ENCODE peak calls at places on chromosomes 16 and 17, in eight cellular contexts. E is psoas muscle; P is cardiac fibroblast; B is aorta; M is astrocyte of the cerebellum; F is fibroblast of pulmonary artery; Y is choroid plexus epithelial cell; G is effector memory CD4-positive, alpha-beta T cell. U is an unnamed sample.

GRCh38 chr17:79691931-79692330 is 38.8 kb upstream of the ENPP7 start:
- DNase-seq in E (no peak), P (no peak), B (no peak), M (no peak), F (no peak), Y (no peak), G (no peak), U (no peak)

GRCh38 chr17:63070031-63070430 is 104.0 kb downstream of the TANC2 start:
- DNase-seq in E (no peak), P (peak), B (no peak), M (no peak), F (no peak), Y (peak), G (no peak), U (no peak)

GRCh38 chr16:89575247-89576172 is at the start of gene CPNE7:
- DNase-seq in E (peak), P (no peak), B (no peak), M (no peak), F (no peak), Y (no peak), G (no peak), U (no peak)

GRCh38 chr17:61511480-61512182 is 59.4 kb downstream of the TBX4 start:
- DNase-seq in E (no peak), P (no peak), B (no peak), M (no peak), F (no peak), Y (peak), G (no peak), U (no peak)

GRCh38 chr16:50602531-50603205 is 54.5 kb downstream of the NKD1 start:
- DNase-seq in E (no peak), P (no peak), B (peak), M (no peak), F (no peak), Y (no peak), G (peak), U (no peak)

GRCh38 chr17:77304746-77305473 is 164.1 kb downstream of the SEC14L1 start:
- DNase-seq in E (no peak), P (no peak), B (no peak), M (no peak), F (no peak), Y (peak), G (no peak), U (no peak)

GRCh38 chr16:73778872-73779271 is 517.7 kb upstream of the PSMD7 start:
- DNase-seq in E (no peak), P (no peak), B (no peak), M (no peak), F (no peak), Y (no peak), G (no peak), U (no peak)

GRCh38 chr17:15290605-15291004 is 25.5 kb upstream of the PMP22 start:
- DNase-seq in E (no peak), P (peak), B (no peak), M (no peak), F (no peak), Y (no peak), G (no peak), U (no peak)

GRCh38 chr17:69809331-69809730 is 265.7 kb upstream of the KCNJ16 start:
- DNase-seq in E (no peak), P (peak), B (no peak), M (no peak), F (no peak), Y (peak), G (no peak), U (no peak)

GRCh38 chr17:32523017-32523680 is 36.4 kb downstream of the CDK5R1 start:
- DNase-seq in E (no peak), P (no peak), B (no peak), M (no peak), F (no peak), Y (no peak), G (no peak), U (no peak)

GRCh38 chr17:7022791-7023571 is at the start of gene BCL6B:
- DNase-seq in E (no peak), P (no peak), B (peak), M (no peak), F (no peak), Y (no peak), G (no peak), U (peak)

GRCh38 chr16:50644730-50645129 is 36.4 kb downstream of the SNX20 start:
- DNase-seq in E (no peak), P (peak), B (no peak), M (no peak), F (peak), Y (peak), G (no peak), U (no peak)

GRCh38 chr16:20020976-20021375 is 52.7 kb downstream of the GPR139 start:
- DNase-seq in E (no peak), P (no peak), B (no peak), M (no peak), F (no peak), Y (no peak), G (no peak), U (no peak)

GRCh38 chr16:89157778-89158177 is 13.8 kb upstream of the CDH15 start:
- DNase-seq in E (no peak), P (no peak), B (no peak), M (no peak), F (no peak), Y (no peak), G (no peak), U (no peak)

GRCh38 chr17:20046629-20047028 is 37.5 kb downstream of the SPECC1 start:
- DNase-seq in E (no peak), P (no peak), B (no peak), M (no peak), F (no peak), Y (no peak), G (no peak), U (no peak)

GRCh38 chr16:47925811-47926460 is 229.9 kb downstream of the ABCC12 start:
- DNase-seq in E (no peak), P (peak), B (no peak), M (no peak), F (no peak), Y (no peak), G (no peak), U (no peak)

GRCh38 chr17:65723356-65723928 is 162.0 kb upstream of the AXIN2 start:
- DNase-seq in E (no peak), P (peak), B (no peak), M (no peak), F (peak), Y (peak), G (no peak), U (no peak)

GRCh38 chr16:56710181-56710737 is 19.7 kb upstream of the NUP93 start:
- DNase-seq in E (no peak), P (no peak), B (no peak), M (no peak), F (no peak), Y (no peak), G (no peak), U (no peak)

GRCh38 chr16:9597967-9598730 is 506.7 kb downstream of the HAPSTR1 start:
- DNase-seq in E (no peak), P (no peak), B (no peak), M (no peak), F (no peak), Y (no peak), G (no peak), U (no peak)

GRCh38 chr17:9239821-9240658 is 218.7 kb downstream of the NTN1 start:
- DNase-seq in E (peak), P (peak), B (peak), M (no peak), F (peak), Y (peak), G (peak), U (peak)

GRCh38 chr17:31788571-31788946 is 70.5 kb downstream of the COPRS start:
- DNase-seq in E (no peak), P (no peak), B (no peak), M (no peak), F (no peak), Y (no peak), G (no peak), U (no peak)

GRCh38 chr16:11877374-11877773 is 26.0 kb upstream of the RSL1D1 start:
- DNase-seq in E (no peak), P (peak), B (no peak), M (no peak), F (peak), Y (peak), G (no peak), U (no peak)

GRCh38 chr16:89014611-89015230 is 37.7 kb upstream of the CBFA2T3 start:
- DNase-seq in E (no peak), P (no peak), B (no peak), M (no peak), F (no peak), Y (no peak), G (no peak), U (no peak)

GRCh38 chr17:13728751-13729150 is 127.0 kb upstream of the HS3ST3A1 start:
- DNase-seq in E (no peak), P (peak), B (no peak), M (no peak), F (no peak), Y (no peak), G (no peak), U (no peak)

GRCh38 chr16:50719401-50720337 is 22.2 kb upstream of the CYLD start:
- DNase-seq in E (no peak), P (no peak), B (no peak), M (no peak), F (no peak), Y (no peak), G (no peak), U (no peak)

GRCh38 chr16:17258848-17259713 is 211.7 kb downstream of the XYLT1 start:
- DNase-seq in E (no peak), P (no peak), B (no peak), M (no peak), F (no peak), Y (no peak), G (no peak), U (no peak)

GRCh38 chr16:15996432-15997109 is 47.2 kb downstream of the ABCC1 start:
- DNase-seq in E (peak), P (peak), B (peak), M (peak), F (peak), Y (peak), G (no peak), U (no peak)

DNA sequence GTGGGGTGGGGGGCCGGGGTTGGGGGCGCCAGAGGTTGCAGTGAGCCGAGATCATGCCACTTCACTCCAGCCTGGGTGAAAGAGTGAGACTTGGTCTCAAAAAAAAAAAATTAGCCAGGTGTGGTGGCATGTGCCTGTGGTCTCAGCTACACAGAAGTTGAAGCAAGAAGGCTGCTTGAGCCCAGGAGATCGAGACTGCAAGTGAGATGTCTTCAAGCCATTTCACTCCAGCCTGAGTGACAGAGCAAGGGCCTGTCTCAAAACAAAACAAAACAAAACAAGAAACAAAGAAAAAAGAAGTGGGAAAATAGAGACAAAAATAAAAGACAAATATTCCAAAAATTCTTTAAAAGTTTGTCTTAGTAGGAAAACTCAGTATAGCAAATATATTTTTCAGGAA is 135.1 kb upstream of the CORO6 start:
- DNase-seq in E (no peak), P (no peak), B (no peak), M (no peak), F (no peak), Y (no peak), G (no peak), U (no peak)
- H3K4me3 ChIP-seq in E (peak), P (no peak), B (no peak), M (no peak), F (no peak), Y (no peak), G (no peak), U (no peak)

GRCh38 chr17:82297804-82298537 is 19.4 kb downstream of the CD7 start:
- DNase-seq in E (peak), P (peak), B (peak), M (peak), F (peak), Y (peak), G (peak), U (peak)

GRCh38 chr17:82300228-82300627 is 17.2 kb downstream of the CD7 start:
- DNase-seq in E (no peak), P (no peak), B (no peak), M (no peak), F (no peak), Y (no peak), G (no peak), U (no peak)

GRCh38 chr17:82297280-82297803 is 20.1 kb downstream of the CD7 start:
- DNase-seq in E (peak), P (peak), B (peak), M (peak), F (peak), Y (peak), G (peak), U (peak)

GRCh38 chr17:82299452-82299851 is 18.0 kb downstream of the CD7 start:
- DNase-seq in E (no peak), P (no peak), B (no peak), M (no peak), F (no peak), Y (no peak), G (no peak), U (no peak)

DNA sequence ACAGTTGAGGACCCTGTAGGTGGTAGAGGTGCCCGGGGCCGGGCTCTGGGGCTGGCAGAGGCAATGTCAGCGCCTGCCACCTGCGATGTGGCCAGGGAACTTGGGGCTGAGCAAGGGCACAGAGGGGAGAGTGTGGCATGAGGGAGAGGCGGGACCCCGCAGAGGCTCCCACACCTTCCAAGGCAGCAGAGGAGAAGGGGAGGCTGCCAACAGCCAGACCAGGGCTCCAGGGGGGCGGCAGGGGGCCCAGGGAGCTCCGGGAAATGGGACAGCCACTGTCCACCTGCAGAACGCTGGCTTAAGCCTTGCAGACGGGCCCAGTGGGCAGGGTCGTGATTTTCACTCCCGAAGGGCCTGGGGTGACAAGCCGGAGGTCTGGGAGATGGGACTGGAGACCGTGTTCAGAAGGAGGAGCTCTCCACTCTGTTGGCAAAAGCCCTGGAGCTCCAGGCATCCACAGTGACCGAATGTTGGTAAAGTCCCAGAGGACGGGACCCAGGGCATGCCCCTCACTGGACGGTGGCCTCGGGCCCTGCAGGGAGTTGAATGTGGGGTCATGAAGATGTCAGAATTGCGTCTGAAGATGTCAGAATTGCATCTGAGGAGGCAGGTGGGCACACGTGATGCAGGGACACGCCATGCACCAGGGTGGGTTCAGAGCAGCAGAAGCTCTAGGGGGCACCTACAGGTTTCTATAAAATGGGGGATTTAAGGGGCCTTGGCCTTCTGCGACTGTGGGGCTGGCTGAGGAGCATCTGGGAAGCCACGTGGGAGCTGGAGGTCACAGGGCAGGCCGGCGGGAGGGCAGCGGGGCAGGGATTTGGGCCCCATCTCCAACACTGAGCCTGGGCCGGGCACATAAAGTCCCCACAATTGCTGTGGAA is 18.6 kb downstream of the CD7 start:
- DNase-seq in E (no peak), P (no peak), B (peak), M (no peak), F (no peak), Y (no peak), G (no peak), U (no peak)
- H3K4me3 ChIP-seq in E (peak), P (no peak), B (no peak), M (peak), F (peak), Y (peak), G (peak), U (no peak)

GRCh38 chr16:68088130-68088972 is 3.2 kb downstream of the NFATC3 start:
- DNase-seq in E (no peak), P (no peak), B (no peak), M (no peak), F (no peak), Y (no peak), G (no peak), U (no peak)
- H3K4me3 ChIP-seq in E (peak), P (no peak), B (no peak), M (no peak), F (no peak), Y (no peak), G (no peak), U (no peak)

GRCh38 chr17:35726609-35727460 is 4.6 kb upstream of the RASL10B start:
- DNase-seq in E (peak), P (peak), B (peak), M (peak), F (peak), Y (peak), G (no peak), U (peak)
- H3K4me3 ChIP-seq in E (no peak), P (no peak), B (no peak), M (no peak), F (no peak), Y (no peak), G (no peak), U (no peak)

GRCh38 chr17:72360386-72360940 is 239.6 kb downstream of the SOX9 start:
- DNase-seq in E (no peak), P (no peak), B (no peak), M (no peak), F (no peak), Y (no peak), G (no peak), U (no peak)
- H3K4me3 ChIP-seq in E (no peak), P (no peak), B (no peak), M (no peak), F (no peak), Y (no peak), G (no peak), U (no peak)

GRCh38 chr16:651844-652243 is 2.7 kb downstream of the WDR90 start:
- DNase-seq in E (no peak), P (no peak), B (no peak), M (no peak), F (no peak), Y (no peak), G (no peak), U (no peak)

GRCh38 chr16:647173-647902 is 1.8 kb upstream of the WDR90 start:
- DNase-seq in E (no peak), P (no peak), B (no peak), M (no peak), F (no peak), Y (no peak), G (no peak), U (no peak)

GRCh38 chr16:648071-648785 is 937 bp upstream of the WDR90 start:
- DNase-seq in E (no peak), P (peak), B (no peak), M (no peak), F (peak), Y (peak), G (no peak), U (no peak)

GRCh38 chr16:648786-649589 is at the start of gene WDR90:
- DNase-seq in E (peak), P (peak), B (peak), M (peak), F (peak), Y (peak), G (peak), U (peak)

DNA sequence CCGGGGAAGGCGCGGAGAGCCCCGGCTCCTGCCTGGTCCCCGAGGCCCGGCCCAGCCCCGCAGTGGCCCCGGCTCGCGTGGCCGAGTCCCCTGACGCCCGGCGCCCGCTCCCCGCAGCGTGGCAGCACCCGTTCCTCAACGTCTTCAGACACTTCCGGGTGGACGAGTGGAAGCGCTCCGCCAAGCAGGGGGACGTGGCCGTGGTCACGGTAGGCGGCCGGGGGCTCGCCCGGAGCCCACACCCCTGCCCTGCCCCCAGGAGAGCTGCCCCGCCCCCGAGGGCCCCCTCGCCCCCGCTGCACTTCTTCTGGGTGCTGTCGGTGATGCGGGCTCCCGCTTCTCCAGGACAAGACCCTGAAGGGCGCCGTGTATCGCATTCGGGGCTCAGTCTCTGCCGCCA is 481 bp downstream of the WDR90 start:
- DNase-seq in E (no peak), P (no peak), B (no peak), M (no peak), F (no peak), Y (no peak), G (no peak), U (no peak)
- H3K4me3 ChIP-seq in E (peak), P (peak), B (peak), M (peak), F (peak), Y (peak), G (peak), U (peak)

DNA sequence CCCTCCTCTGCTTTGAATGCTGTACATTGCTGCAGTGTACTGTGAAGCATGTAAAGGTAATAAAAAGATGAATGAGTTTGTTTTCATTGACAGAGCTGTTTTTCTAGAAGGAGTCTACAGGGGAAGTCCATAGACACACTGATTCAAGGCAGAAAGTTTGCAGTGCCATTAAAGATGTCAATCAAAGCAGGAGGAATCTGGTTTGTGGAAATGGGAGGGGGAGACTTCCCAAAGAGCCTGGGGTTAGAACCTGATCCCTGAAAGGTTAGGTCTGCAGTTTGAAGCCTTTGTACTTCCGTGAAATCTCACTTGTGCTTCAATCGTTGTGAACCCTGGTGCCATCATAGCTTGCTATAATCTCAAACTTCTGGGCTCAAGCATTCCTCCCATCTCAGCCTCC is 5.2 kb downstream of the ACSF2 start:
- DNase-seq in E (no peak), P (no peak), B (no peak), M (no peak), F (no peak), Y (no peak), G (no peak), U (no peak)
- H3K4me3 ChIP-seq in E (no peak), P (no peak), B (no peak), M (no peak), F (no peak), Y (no peak), G (no peak), U (no peak)

GRCh38 chr17:28365487-28365886 is 488 bp upstream of the SEBOX start:
- DNase-seq in E (no peak), P (no peak), B (peak), M (no peak), F (no peak), Y (no peak), G (no peak), U (no peak)
- H3K4me3 ChIP-seq in E (no peak), P (no peak), B (no peak), M (no peak), F (no peak), Y (no peak), G (no peak), U (no peak)